ENCODE peak calls at places on chromosome 7, in ten cellular contexts. E is ovary, V is GM12878, Z is sigmoid colon, H is upper lobe of left lung, W is stomach, P is suprapubic skin, N is transverse colon, A is SK-N-SH, R is K562. J is an unnamed sample. For H3K36me3, the result is how much of the 10 kb centered on the place peaks cover.

GRCh38 chr7:27181795-27182275 is 3.2 kb downstream of the HOXA11 start:
- DNase-seq in H (no peak), A (no peak), P (peak), Z (peak), E (no peak), V (no peak), W (peak), N (peak), R (no peak), J (no peak)

GRCh38 chr7:113349339-113349738 is 231.0 kb upstream of the SMIM30 start:
- DNase-seq in N (no peak), W (no peak), V (no peak), E (no peak), P (no peak), A (no peak), R (no peak), Z (no peak), H (no peak), J (no peak)

GRCh38 chr7:139355320-139355719 is 4.4 kb upstream of the LUC7L2 start:
- DNase-seq in H (no peak), Z (no peak), R (no peak), W (no peak), E (no peak), A (no peak), P (no peak), V (no peak), N (no peak), J (no peak)

GRCh38 chr7:52506325-52506724 is 529.1 kb upstream of the POM121L12 start:
- DNase-seq in H (no peak), E (no peak), V (no peak), W (no peak), N (no peak), Z (no peak), R (no peak), P (no peak), A (no peak), J (no peak)

GRCh38 chr7:67805921-67806471 is 809.4 kb downstream of the TYW1 start:
- DNase-seq in R (no peak), Z (no peak), N (no peak), H (no peak), V (no peak), A (no peak), W (no peak), P (no peak), E (no peak), J (no peak)

GRCh38 chr7:118325450-118325808 is 100.9 kb downstream of the ANKRD7 start:
- DNase-seq in V (no peak), H (no peak), Z (no peak), R (no peak), E (no peak), N (no peak), P (no peak), A (no peak), W (no peak), J (no peak)

GRCh38 chr7:142759433-142759832 is 10.2 kb downstream of the PRSS1 start:
- DNase-seq in R (no peak), N (no peak), E (no peak), Z (no peak), A (no peak), H (no peak), P (no peak), V (no peak), W (no peak), J (no peak)

GRCh38 chr7:29255839-29256782 is 61.5 kb downstream of the CHN2 start:
- DNase-seq in Z (no peak), W (no peak), E (no peak), H (no peak), P (no peak), R (no peak), A (no peak), N (no peak), V (no peak), J (no peak)

GRCh38 chr7:29297194-29297890 is 102.8 kb downstream of the CHN2 start:
- DNase-seq in E (no peak), H (no peak), P (no peak), A (no peak), W (no peak), Z (no peak), R (peak), V (no peak), N (no peak), J (no peak)

GRCh38 chr7:3067193-3067592 is 23.5 kb upstream of the CARD11 start:
- DNase-seq in V (no peak), H (no peak), W (no peak), Z (no peak), N (no peak), R (no peak), P (no peak), A (no peak), E (no peak), J (no peak)

GRCh38 chr7:151428393-151429231 is 11.3 kb downstream of the CRYGN start:
- DNase-seq in W (no peak), A (peak), N (no peak), V (no peak), Z (peak), R (no peak), P (peak), E (peak), H (peak), J (no peak)

GRCh38 chr7:2217206-2217605 is 15.5 kb downstream of the MAD1L1 start:
- DNase-seq in W (no peak), A (no peak), N (no peak), Z (no peak), V (no peak), E (no peak), P (no peak), H (peak), R (no peak), J (no peak)

GRCh38 chr7:29464693-29465092 is 98.9 kb upstream of the PRR15 start:
- DNase-seq in H (no peak), R (no peak), E (no peak), Z (no peak), P (no peak), V (no peak), W (no peak), A (no peak), N (no peak), J (no peak)

GRCh38 chr7:157500171-157500960 is 163.6 kb downstream of the DNAJB6 start:
- DNase-seq in A (no peak), R (no peak), W (peak), H (peak), N (no peak), E (no peak), Z (peak), P (no peak), V (no peak), J (no peak)

GRCh38 chr7:95279417-95279816 is 44.9 kb downstream of the PON1 start:
- DNase-seq in E (no peak), Z (no peak), P (no peak), W (no peak), H (no peak), N (no peak), A (no peak), R (no peak), V (no peak), J (no peak)

GRCh38 chr7:95276114-95276513 is 48.2 kb downstream of the PON1 start:
- DNase-seq in Z (no peak), A (no peak), P (no peak), N (no peak), V (no peak), R (no peak), E (no peak), H (no peak), W (no peak), J (no peak)
- TF ChIP-seq EP300 in Z (no peak), A (no peak), P (no peak), N (no peak), V (no peak), R (no peak), E (no peak), H (no peak), W (no peak), J (no peak)

GRCh38 chr7:127934711-127935110 is 96.5 kb downstream of the LRRC4 start:
- DNase-seq in W (no peak), A (no peak), P (no peak), V (no peak), N (no peak), R (no peak), H (no peak), E (no peak), Z (no peak), J (no peak)
- H3K36me3 ChIP-seq in W (under half), A (under half), P (under half), V (under half), N (under half), R (half or more), H (under half), E (under half), Z (under half), J (under half)

GRCh38 chr7:66631471-66631870 is 2.8 kb downstream of the KCTD7 start:
- DNase-seq in W (no peak), E (no peak), R (no peak), P (no peak), N (no peak), V (no peak), A (no peak), H (no peak), Z (no peak), J (no peak)
- TF ChIP-seq EP300 in W (no peak), E (no peak), R (no peak), P (no peak), N (no peak), V (no peak), A (no peak), H (no peak), Z (no peak), J (no peak)

GRCh38 chr7:6420680-6421079 is 27.1 kb downstream of the DAGLB start:
- DNase-seq in H (no peak), V (no peak), W (no peak), E (no peak), A (peak), P (no peak), Z (no peak), N (no peak), R (no peak), J (no peak)
- H3K36me3 ChIP-seq in H (under half), V (under half), W (half or more), E (under half), A (under half), P (half or more), Z (half or more), N (under half), R (under half), J (under half)

J was measured in tibial nerve.